ENCODE peak calls at places on chromosomes 4 and X, in five cellular contexts. Q, N, U, H and E are unnamed samples.

GRCh38 chrX:150871341-150871811 is 27.1 kb downstream of the CD99L2 start:
- DNase-seq in N (no peak), H (no peak), Q (no peak), U (no peak), E (no peak)

GRCh38 chr4:41874398-41874797 is 60.8 kb upstream of the TMEM33 start:
- DNase-seq in H (no peak), U (no peak), N (no peak), Q (no peak), E (no peak)

GRCh38 chr4:153771058-153771457 is 11.2 kb upstream of the RNF175 start:
- DNase-seq in N (no peak), Q (no peak), U (no peak), H (no peak), E (no peak)

GRCh38 chr4:157204634-157205244 is 15.8 kb upstream of the GRIA2 start:
- DNase-seq in Q (no peak), U (peak; percentile 9), N (peak; percentile 29), H (no peak), E (peak; percentile 21)

GRCh38 chr4:41935652-41936021 is 408 bp downstream of the TMEM33 start:
- DNase-seq in Q (no peak), N (no peak), H (no peak), U (peak; percentile 4), E (no peak)

GRCh38 chr4:41360911-41361830 is 104.4 kb downstream of the UCHL1 start:
- DNase-seq in H (no peak), Q (peak; percentile 34), U (no peak), N (peak; percentile 40), E (no peak)

GRCh38 chr4:185911556-185912064 is 99.6 kb upstream of the SORBS2 start:
- DNase-seq in Q (no peak), U (no peak), H (no peak), N (no peak), E (no peak)

GRCh38 chr4:150206981-150207380 is 128.7 kb downstream of the DCLK2 start:
- DNase-seq in U (no peak), Q (no peak), N (no peak), H (no peak), E (no peak)

GRCh38 chr4:3263053-3263958 is 14.3 kb downstream of the MSANTD1 start:
- DNase-seq in Q (no peak), U (no peak), N (no peak), H (peak; percentile 0), E (no peak)

GRCh38 chr4:7240341-7240740 is 48.0 kb downstream of the SORCS2 start:
- DNase-seq in U (no peak), Q (no peak), N (no peak), H (no peak), E (no peak)

GRCh38 chr4:123102897-123103489 is 180.6 kb upstream of the NUDT6 start:
- DNase-seq in H (peak; percentile 0), N (no peak), U (no peak), Q (no peak), E (peak; percentile 45)

GRCh38 chr4:148515248-148515647 is 73.0 kb upstream of the NR3C2 start:
- DNase-seq in U (no peak), H (no peak), N (no peak), Q (no peak), E (no peak)

GRCh38 chr4:153023692-153024394 is 87.7 kb downstream of the FHDC1 start:
- DNase-seq in Q (no peak), N (no peak), H (no peak), U (no peak), E (no peak)

GRCh38 chr4:7197910-7198309 is 5.6 kb downstream of the SORCS2 start:
- DNase-seq in U (no peak), H (no peak), Q (no peak), N (no peak), E (no peak)

GRCh38 chrX:28876901-28877300 is 289.7 kb downstream of the IL1RAPL1 start:
- DNase-seq in H (no peak), Q (no peak), N (no peak), U (no peak), E (no peak)

GRCh38 chr4:180909279-180909678 is 1333.9 kb upstream of the TENM3 start:
- DNase-seq in H (no peak), Q (no peak), N (no peak), U (no peak), E (peak; percentile 29)

GRCh38 chr4:8908206-8908893 is 36.7 kb upstream of the HMX1 start:
- DNase-seq in H (no peak), U (no peak), N (no peak), Q (no peak), E (no peak)

GRCh38 chr4:128597515-128597914 is 212.0 kb upstream of the JADE1 start:
- DNase-seq in U (no peak), N (no peak), H (no peak), Q (no peak), E (peak; percentile 81)

GRCh38 chrX:46796574-46797191 is 37.8 kb upstream of the SLC9A7 start:
- DNase-seq in U (peak; percentile 59), H (peak; percentile 16), Q (peak; percentile 80), N (peak; percentile 62), E (peak; percentile 61)

GRCh38 chr4:68463796-68464195 is 16.5 kb downstream of the TMPRSS11E start:
- DNase-seq in N (no peak), H (no peak), Q (no peak), U (no peak), E (no peak)

GRCh38 chr4:114193625-114194399 is 214.4 kb upstream of the ARSJ start:
- DNase-seq in N (no peak), H (no peak), U (no peak), Q (no peak), E (no peak)

GRCh38 chrX:93580634-93581033 is 92.7 kb downstream of the NAP1L3 start:
- DNase-seq in Q (no peak), N (no peak), U (no peak), H (no peak), E (no peak)